ENCODE peak calls at places on chromosome 17, in five cellular contexts. P, V, J, O and Q are unnamed samples.

GRCh38 chr17:78289802-78290363 is 58.5 kb downstream of the TMEM235 start:
- DNase-seq in P (peak), V (peak), J (peak), O (peak), Q (peak)

GRCh38 chr17:5630434-5630833 is 46.1 kb upstream of the NLRP1 start:
- DNase-seq in P (no peak), V (no peak), J (no peak), O (no peak), Q (no peak)

GRCh38 chr17:4939554-4939803 is 367 bp downstream of the SLC25A11 start:
- DNase-seq in P (no peak), V (peak), J (peak), O (no peak), Q (no peak)

GRCh38 chr17:59649886-59650285 is 30.2 kb downstream of the CLTC start:
- DNase-seq in P (no peak), V (no peak), J (no peak), O (no peak), Q (no peak)

GRCh38 chr17:77548967-77549366 is 408.2 kb downstream of the SEC14L1 start:
- DNase-seq in P (no peak), V (no peak), J (no peak), O (no peak), Q (no peak)

GRCh38 chr17:78237403-78238012 is 6.1 kb downstream of the TMEM235 start:
- DNase-seq in P (no peak), V (no peak), J (no peak), O (peak), Q (no peak)

GRCh38 chr17:67165201-67165600 is 79.8 kb downstream of the HELZ start:
- DNase-seq in P (peak), V (peak), J (no peak), O (no peak), Q (no peak)

GRCh38 chr17:80396680-80397387 is 18.1 kb upstream of the ENDOV start:
- DNase-seq in P (no peak), V (no peak), J (no peak), O (no peak), Q (no peak)

GRCh38 chr17:80771612-80772005 is 220.0 kb upstream of the CHMP6 start:
- DNase-seq in P (no peak), V (peak), J (no peak), O (no peak), Q (no peak)

GRCh38 chr17:28119049-28119448 is 76.6 kb downstream of the NLK start:
- DNase-seq in P (no peak), V (no peak), J (no peak), O (no peak), Q (peak)

GRCh38 chr17:29763273-29763672 is 140.6 kb upstream of the CORO6 start:
- DNase-seq in P (no peak), V (no peak), J (no peak), O (no peak), Q (no peak)

GRCh38 chr17:59431606-59432005 is 100.2 kb downstream of the YPEL2 start:
- DNase-seq in P (no peak), V (no peak), J (no peak), O (no peak), Q (no peak)

GRCh38 chr17:41733348-41734138 is 900 bp downstream of the HAP1 start:
- DNase-seq in P (no peak), V (no peak), J (no peak), O (no peak), Q (no peak)

GRCh38 chr17:64236827-64237403 is 26.1 kb downstream of the TEX2 start:
- DNase-seq in P (no peak), V (no peak), J (no peak), O (no peak), Q (no peak)

GRCh38 chr17:78475211-78475610 is 96.8 kb downstream of the PGS1 start:
- DNase-seq in P (no peak), V (no peak), J (no peak), O (no peak), Q (no peak)

GRCh38 chr17:80477647-80478478 is 1.5 kb upstream of the NPTX1 start:
- DNase-seq in P (no peak), V (peak), J (peak), O (no peak), Q (peak)

GRCh38 chr17:958712-959451 is 20.7 kb downstream of the NXN start:
- DNase-seq in P (no peak), V (no peak), J (no peak), O (no peak), Q (no peak)

GRCh38 chr17:30254150-30254549 is 18.7 kb upstream of the SLC6A4 start:
- DNase-seq in P (no peak), V (no peak), J (no peak), O (no peak), Q (no peak)

GRCh38 chr17:40612510-40613244 is 34.9 kb downstream of the SMARCE1 start:
- DNase-seq in P (no peak), V (no peak), J (no peak), O (no peak), Q (no peak)

GRCh38 chr17:60971515-60972369 is 294.1 kb downstream of the BCAS3 start:
- DNase-seq in P (no peak), V (no peak), J (peak), O (peak), Q (peak)

GRCh38 chr17:48026503-48027321 is 10.9 kb downstream of the COPZ2 start:
- DNase-seq in P (peak), V (peak), J (peak), O (peak), Q (peak)

GRCh38 chr17:59219370-59219769 is 941 bp upstream of the GDPD1 start:
- DNase-seq in P (no peak), V (no peak), J (no peak), O (no peak), Q (no peak)

GRCh38 chr17:61477204-61477834 is 25.1 kb downstream of the TBX4 start:
- DNase-seq in P (no peak), V (no peak), J (no peak), O (no peak), Q (no peak)

GRCh38 chr17:918102-918740 is 61.4 kb downstream of the NXN start:
- DNase-seq in P (no peak), V (no peak), J (no peak), O (no peak), Q (no peak)

GRCh38 chr17:13557077-13557476 is 44.7 kb downstream of the HS3ST3A1 start:
- DNase-seq in P (no peak), V (no peak), J (no peak), O (no peak), Q (no peak)

GRCh38 chr17:45906237-45906636 is 11.9 kb downstream of the MAPT start:
- DNase-seq in P (no peak), V (no peak), J (no peak), O (no peak), Q (no peak)

GRCh38 chr17:71327376-71328059 is 793.3 kb upstream of the SOX9 start:
- DNase-seq in P (no peak), V (no peak), J (no peak), O (no peak), Q (no peak)

GRCh38 chr17:79607941-79608728 is 2.7 kb downstream of the RBFOX3 start:
- DNase-seq in P (no peak), V (peak), J (peak), O (no peak), Q (peak)

GRCh38 chr17:45734598-45734997 is 49.5 kb upstream of the CRHR1 start:
- DNase-seq in P (no peak), V (no peak), J (no peak), O (no peak), Q (no peak)

GRCh38 chr17:62688398-62689140 is 61.1 kb downstream of the MRC2 start:
- DNase-seq in P (no peak), V (no peak), J (no peak), O (no peak), Q (no peak)

GRCh38 chr17:39612935-39613465 is 5.3 kb upstream of the NEUROD2 start:
- DNase-seq in P (no peak), V (no peak), J (no peak), O (no peak), Q (no peak)

GRCh38 chr17:28365487-28365886 is 488 bp upstream of the SEBOX start:
- DNase-seq in P (no peak), V (no peak), J (no peak), O (no peak), Q (no peak)

GRCh38 chr17:45411348-45412105 is 21.1 kb downstream of the ARHGAP27 start:
- DNase-seq in P (no peak), V (no peak), J (peak), O (no peak), Q (no peak)

GRCh38 chr17:5500247-5500803 is 14.0 kb downstream of the MIS12 start:
- DNase-seq in P (no peak), V (no peak), J (no peak), O (no peak), Q (no peak)

DNA sequence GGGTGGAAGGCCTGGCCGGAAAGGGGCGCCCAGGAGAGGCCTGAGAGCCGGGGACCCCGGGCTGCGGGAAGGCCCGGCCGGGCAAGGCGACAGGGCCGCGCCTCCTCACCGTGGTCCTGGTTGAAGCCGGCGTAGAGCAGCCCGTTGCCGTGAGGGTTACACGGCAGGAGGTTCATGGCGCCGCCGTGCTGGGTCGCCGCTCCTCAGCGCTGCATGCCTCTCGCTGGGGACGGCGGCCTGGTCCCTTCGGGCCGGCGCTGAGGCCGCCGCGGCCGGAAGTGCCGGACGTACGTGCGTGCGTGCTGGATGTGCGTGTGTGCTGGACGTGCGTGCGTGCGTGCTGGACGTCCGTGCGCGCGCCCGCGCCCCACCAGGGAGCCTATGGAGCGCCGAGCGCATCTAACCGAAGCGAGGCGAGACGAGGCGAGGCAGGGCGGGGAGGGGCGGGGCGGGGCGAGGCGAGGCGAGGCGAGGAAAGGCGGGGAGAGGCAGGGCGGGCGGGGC is at the start of gene WDR45B:
- DNase-seq in P (peak), V (peak), J (peak), O (peak), Q (peak)
- TF ChIP-seq POLR2A in P (peak), V (peak), J (peak), O (no peak), Q (peak)

GRCh38 chr17:44324571-44325275 is at the start of gene SLC25A39:
- DNase-seq in P (peak), V (peak), J (peak), O (peak), Q (peak)
- TF ChIP-seq POLR2A in P (peak), V (peak), J (peak), O (no peak), Q (peak)

GRCh38 chr17:74736423-74737298 is at the start of gene RAB37:
- DNase-seq in P (no peak), V (no peak), J (peak), O (peak), Q (no peak)
- TF ChIP-seq POLR2A in P (no peak), V (no peak), J (peak), O (no peak), Q (no peak)

GRCh38 chr17:16262201-16262600 is 45.2 kb downstream of the PIGL start:
- DNase-seq in P (no peak), V (no peak), J (no peak), O (no peak), Q (no peak)
- TF ChIP-seq POLR2A in P (no peak), V (no peak), J (no peak), O (no peak), Q (no peak)

GRCh38 chr17:57441270-57441600 is 184.9 kb downstream of the MSI2 start:
- DNase-seq in P (no peak), V (no peak), J (no peak), O (no peak), Q (no peak)

GRCh38 chr17:57443781-57444180 is 187.5 kb downstream of the MSI2 start:
- DNase-seq in P (no peak), V (no peak), J (no peak), O (no peak), Q (no peak)

GRCh38 chr17:57444632-57445031 is 188.3 kb downstream of the MSI2 start:
- DNase-seq in P (no peak), V (no peak), J (no peak), O (no peak), Q (no peak)

GRCh38 chr17:57442401-57442823 is 186.1 kb downstream of the MSI2 start:
- DNase-seq in P (no peak), V (no peak), J (no peak), O (no peak), Q (no peak)

DNA sequence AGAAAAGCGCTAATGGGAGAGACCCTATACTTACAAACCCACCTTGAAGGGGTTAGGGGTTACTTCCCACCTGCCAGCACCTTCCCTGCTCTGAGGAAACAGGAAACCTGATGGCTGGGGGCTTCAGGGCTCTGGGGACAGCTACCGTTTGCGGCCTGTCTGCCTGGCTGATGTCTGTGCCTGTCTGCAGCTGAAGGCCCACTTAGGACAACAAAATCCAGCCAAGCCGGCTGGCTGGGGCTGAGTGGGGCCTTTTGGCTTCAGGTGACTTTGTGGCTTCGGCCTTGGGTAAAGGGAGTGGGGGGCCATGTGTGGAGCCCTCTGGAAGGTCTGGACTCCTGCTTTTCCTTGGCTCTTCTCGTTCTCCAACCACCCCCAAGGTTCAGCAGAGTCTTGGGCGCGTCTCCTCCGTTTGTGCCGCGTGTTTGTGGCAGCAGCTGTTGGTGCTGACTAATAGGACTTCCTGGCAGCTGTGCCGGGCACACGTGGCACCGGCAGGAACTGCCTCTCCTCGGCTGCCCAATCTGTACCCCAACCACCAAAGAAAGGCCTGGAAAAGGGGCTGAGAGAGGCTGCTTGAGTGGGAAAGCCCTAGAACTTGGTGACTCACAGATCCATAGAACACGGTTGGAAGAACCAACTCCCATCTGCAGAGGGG is 186.7 kb downstream of the MSI2 start:
- DNase-seq in P (no peak), V (no peak), J (peak), O (peak), Q (no peak)
- TF ChIP-seq POLR2A in P (no peak), V (no peak), J (no peak), O (no peak), Q (peak)

DNA sequence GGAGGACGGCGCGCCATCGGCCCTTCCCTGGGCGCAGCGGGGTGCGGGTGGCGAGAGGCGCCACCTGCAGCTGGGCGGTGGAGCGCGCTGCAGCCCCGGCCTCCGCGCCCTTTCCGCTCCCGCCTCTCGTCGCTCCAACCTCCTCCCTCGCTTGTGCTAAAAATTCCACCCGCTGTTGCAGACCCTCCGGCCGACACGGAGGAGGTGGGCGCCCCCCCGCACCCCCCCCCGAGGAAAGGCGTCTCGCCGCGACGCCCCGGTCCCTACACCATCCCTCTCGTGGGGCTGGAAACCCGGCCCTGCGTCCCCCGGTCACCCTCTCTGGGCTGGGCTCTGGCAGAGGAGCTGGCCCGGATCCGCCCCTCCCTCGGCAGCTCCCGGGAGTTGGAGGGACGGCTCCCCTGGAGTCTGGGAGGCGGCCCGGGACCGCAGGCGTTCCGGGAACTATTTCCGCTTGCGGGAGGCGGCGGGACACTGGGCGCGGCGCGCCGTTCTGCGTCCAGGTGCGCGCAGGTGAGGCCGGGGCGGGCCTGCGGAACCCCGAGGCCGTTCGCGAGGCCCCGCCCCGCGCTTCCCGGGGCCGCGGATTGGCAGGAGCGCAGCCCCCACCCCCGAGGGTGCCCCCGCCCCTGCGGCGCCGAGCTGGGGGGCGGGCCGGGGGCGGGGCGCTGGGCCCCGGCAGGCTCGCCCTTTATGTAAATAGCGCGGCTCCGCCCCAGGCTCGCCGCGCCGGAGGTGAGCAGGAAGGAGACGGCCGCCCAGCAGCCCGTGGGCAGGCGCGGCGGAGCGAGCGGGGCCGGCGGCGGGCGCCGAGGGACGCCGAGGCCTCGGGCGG is at the start of gene LLGL2:
- DNase-seq in P (peak), V (peak), J (peak), O (peak), Q (peak)
- TF ChIP-seq POLR2A in P (peak), V (no peak), J (peak), O (no peak), Q (no peak)

GRCh38 chr17:75904749-75905521 is at the start of gene MRPL38:
- DNase-seq in P (peak), V (peak), J (peak), O (peak), Q (peak)
- TF ChIP-seq POLR2A in P (peak), V (peak), J (peak), O (no peak), Q (peak)

GRCh38 chr17:54968259-54968953 is at the start of the genes COX11 and STXBP4:
- DNase-seq in P (peak), V (peak), J (peak), O (peak), Q (peak)
- TF ChIP-seq POLR2A in P (peak), V (peak), J (peak), O (no peak), Q (peak)

GRCh38 chr17:8143581-8144400 is 8.4 kb downstream of the PER1 start:
- DNase-seq in P (no peak), V (no peak), J (no peak), O (no peak), Q (no peak)
- TF ChIP-seq POLR2A in P (no peak), V (no peak), J (peak), O (no peak), Q (peak)

GRCh38 chr17:9926150-9926804 is 21.2 kb upstream of the RCVRN start:
- DNase-seq in P (no peak), V (no peak), J (no peak), O (no peak), Q (no peak)

GRCh38 chr17:9931144-9931543 is 26.1 kb upstream of the RCVRN start:
- DNase-seq in P (no peak), V (no peak), J (no peak), O (no peak), Q (no peak)

GRCh38 chr17:9925457-9925856 is 20.4 kb upstream of the RCVRN start:
- DNase-seq in P (no peak), V (no peak), J (no peak), O (no peak), Q (no peak)

GRCh38 chr17:9929873-9930272 is 24.8 kb upstream of the RCVRN start:
- DNase-seq in P (no peak), V (no peak), J (no peak), O (no peak), Q (no peak)

DNA sequence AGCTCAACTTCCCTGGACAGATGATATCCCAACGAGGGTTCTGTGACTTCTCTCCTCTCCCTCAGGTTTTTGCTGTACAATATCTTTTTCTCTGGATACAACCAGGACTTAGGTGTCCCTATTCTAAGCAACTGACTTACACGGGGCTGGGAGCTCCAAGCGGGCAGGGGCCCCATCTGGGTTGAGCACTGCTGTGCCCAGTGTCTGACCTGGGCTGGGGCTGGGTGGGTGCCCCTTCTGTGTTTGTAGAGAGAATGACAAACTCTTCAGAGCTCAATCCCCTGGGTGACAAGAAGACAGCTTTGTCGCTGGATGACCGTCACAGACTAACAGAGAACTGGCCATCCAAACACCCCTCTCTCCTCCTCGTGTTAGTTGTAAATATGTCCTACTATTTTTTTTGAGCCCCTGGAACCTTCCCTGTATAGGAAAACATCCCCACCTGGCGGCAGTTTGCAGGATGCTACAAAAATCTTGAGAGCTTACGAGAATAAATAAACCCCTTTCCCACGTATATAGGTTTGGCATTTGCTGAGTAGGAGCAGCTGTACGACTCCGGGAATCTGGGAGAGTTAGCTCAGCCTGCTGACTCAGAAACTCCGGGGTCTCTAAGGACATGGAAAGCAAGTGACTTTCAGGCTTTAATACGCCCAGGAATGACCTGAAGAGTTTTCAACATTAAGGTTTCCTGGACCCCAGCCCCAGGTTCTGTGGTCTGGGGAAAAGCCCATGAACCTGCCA is 23.7 kb upstream of the RCVRN start:
- DNase-seq in P (no peak), V (no peak), J (no peak), O (no peak), Q (no peak)
- TF ChIP-seq POLR2A in P (no peak), V (no peak), J (no peak), O (no peak), Q (no peak)